ENCODE peak calls at places on chromosomes 6 and 20, in eight cellular contexts. One of them, this sample, is unnamed.

GRCh38 chr20:39670987-39671386 is 708.8 kb downstream of the DHX35 start:
- DNase-seq in effector memory CD4-positive, alpha-beta T cell: no peak
- DNase-seq in GM23248: no peak
- DNase-seq in pancreas: no peak
- DNase-seq in tibial artery: no peak
- DNase-seq in Peyer's patch: no peak
- DNase-seq in psoas muscle: no peak
- DNase-seq in brain microvascular endothelial cell: no peak
- DNase-seq in this sample: no peak

GRCh38 chr20:55213653-55214052 is 738.3 kb downstream of the DOK5 start:
- DNase-seq in effector memory CD4-positive, alpha-beta T cell: no peak
- DNase-seq in GM23248: no peak
- DNase-seq in pancreas: no peak
- DNase-seq in tibial artery: no peak
- DNase-seq in Peyer's patch: no peak
- DNase-seq in psoas muscle: no peak
- DNase-seq in brain microvascular endothelial cell: no peak
- DNase-seq in this sample: no peak

GRCh38 chr6:31163922-31164321 is 5.5 kb downstream of the TCF19 start:
- DNase-seq in effector memory CD4-positive, alpha-beta T cell: no peak
- DNase-seq in GM23248: no peak
- DNase-seq in pancreas: peak; percentile 68
- DNase-seq in tibial artery: no peak
- DNase-seq in Peyer's patch: no peak
- DNase-seq in psoas muscle: no peak
- DNase-seq in brain microvascular endothelial cell: no peak
- DNase-seq in this sample: no peak

GRCh38 chr20:49620364-49621240 is 52.7 kb upstream of the PTGIS start:
- DNase-seq in effector memory CD4-positive, alpha-beta T cell: no peak
- DNase-seq in GM23248: no peak
- DNase-seq in pancreas: no peak
- DNase-seq in tibial artery: peak; percentile 17
- DNase-seq in Peyer's patch: peak; percentile 55
- DNase-seq in psoas muscle: no peak
- DNase-seq in brain microvascular endothelial cell: no peak
- DNase-seq in this sample: no peak

GRCh38 chr6:47207261-47207660 is 102.4 kb downstream of the TNFRSF21 start:
- DNase-seq in effector memory CD4-positive, alpha-beta T cell: no peak
- DNase-seq in GM23248: no peak
- DNase-seq in pancreas: no peak
- DNase-seq in tibial artery: no peak
- DNase-seq in Peyer's patch: no peak
- DNase-seq in psoas muscle: no peak
- DNase-seq in brain microvascular endothelial cell: no peak
- DNase-seq in this sample: no peak

GRCh38 chr6:18216411-18216810 is 47.9 kb downstream of the DEK start:
- DNase-seq in effector memory CD4-positive, alpha-beta T cell: no peak
- DNase-seq in GM23248: peak; percentile 43
- DNase-seq in pancreas: no peak
- DNase-seq in tibial artery: no peak
- DNase-seq in Peyer's patch: no peak
- DNase-seq in psoas muscle: no peak
- DNase-seq in brain microvascular endothelial cell: peak; percentile 79
- DNase-seq in this sample: no peak

GRCh38 chr6:157276731-157277130 is 46.6 kb downstream of the TMEM242 start:
- DNase-seq in effector memory CD4-positive, alpha-beta T cell: no peak
- DNase-seq in GM23248: no peak
- DNase-seq in pancreas: no peak
- DNase-seq in tibial artery: no peak
- DNase-seq in Peyer's patch: no peak
- DNase-seq in psoas muscle: no peak
- DNase-seq in brain microvascular endothelial cell: no peak
- DNase-seq in this sample: no peak

GRCh38 chr20:44288252-44288651 is 22.8 kb downstream of the FITM2 start:
- DNase-seq in effector memory CD4-positive, alpha-beta T cell: no peak
- DNase-seq in GM23248: no peak
- DNase-seq in pancreas: no peak
- DNase-seq in tibial artery: no peak
- DNase-seq in Peyer's patch: no peak
- DNase-seq in psoas muscle: no peak
- DNase-seq in brain microvascular endothelial cell: no peak
- DNase-seq in this sample: no peak

GRCh38 chr20:59583428-59584277 is 20.7 kb upstream of the PHACTR3 start:
- DNase-seq in effector memory CD4-positive, alpha-beta T cell: no peak
- DNase-seq in GM23248: peak; percentile 65
- DNase-seq in pancreas: no peak
- DNase-seq in tibial artery: no peak
- DNase-seq in Peyer's patch: peak; percentile 55
- DNase-seq in psoas muscle: peak; percentile 53
- DNase-seq in brain microvascular endothelial cell: no peak
- DNase-seq in this sample: no peak

GRCh38 chr6:128421788-128422187 is 98.6 kb downstream of the PTPRK start:
- DNase-seq in effector memory CD4-positive, alpha-beta T cell: no peak
- DNase-seq in GM23248: no peak
- DNase-seq in pancreas: no peak
- DNase-seq in tibial artery: no peak
- DNase-seq in Peyer's patch: no peak
- DNase-seq in psoas muscle: no peak
- DNase-seq in brain microvascular endothelial cell: no peak
- DNase-seq in this sample: no peak

GRCh38 chr6:29510202-29510601 is 22.4 kb upstream of the MAS1L start:
- DNase-seq in effector memory CD4-positive, alpha-beta T cell: no peak
- DNase-seq in GM23248: no peak
- DNase-seq in pancreas: no peak
- DNase-seq in tibial artery: no peak
- DNase-seq in Peyer's patch: no peak
- DNase-seq in psoas muscle: no peak
- DNase-seq in brain microvascular endothelial cell: no peak
- DNase-seq in this sample: no peak

GRCh38 chr6:126167726-126168125 is 172.2 kb upstream of the CENPW start:
- DNase-seq in effector memory CD4-positive, alpha-beta T cell: no peak
- DNase-seq in GM23248: no peak
- DNase-seq in pancreas: no peak
- DNase-seq in tibial artery: no peak
- DNase-seq in Peyer's patch: no peak
- DNase-seq in psoas muscle: no peak
- DNase-seq in brain microvascular endothelial cell: no peak
- DNase-seq in this sample: no peak

GRCh38 chr6:91480397-91480796 is 893.5 kb upstream of the MAP3K7 start:
- DNase-seq in effector memory CD4-positive, alpha-beta T cell: no peak
- DNase-seq in GM23248: no peak
- DNase-seq in pancreas: no peak
- DNase-seq in tibial artery: no peak
- DNase-seq in Peyer's patch: no peak
- DNase-seq in psoas muscle: no peak
- DNase-seq in brain microvascular endothelial cell: no peak
- DNase-seq in this sample: no peak

GRCh38 chr6:79277109-79277508 is 42.6 kb upstream of the HMGN3 start:
- DNase-seq in effector memory CD4-positive, alpha-beta T cell: no peak
- DNase-seq in GM23248: peak; percentile 51
- DNase-seq in pancreas: no peak
- DNase-seq in tibial artery: no peak
- DNase-seq in Peyer's patch: no peak
- DNase-seq in psoas muscle: no peak
- DNase-seq in brain microvascular endothelial cell: no peak
- DNase-seq in this sample: no peak

GRCh38 chr6:47056832-47057231 is 14.7 kb upstream of the ADGRF1 start:
- DNase-seq in effector memory CD4-positive, alpha-beta T cell: no peak
- DNase-seq in GM23248: no peak
- DNase-seq in pancreas: no peak
- DNase-seq in tibial artery: no peak
- DNase-seq in Peyer's patch: no peak
- DNase-seq in psoas muscle: no peak
- DNase-seq in brain microvascular endothelial cell: no peak
- DNase-seq in this sample: no peak

GRCh38 chr6:25623874-25624273 is 28.1 kb upstream of the SCGN start:
- DNase-seq in effector memory CD4-positive, alpha-beta T cell: no peak
- DNase-seq in GM23248: no peak
- DNase-seq in pancreas: no peak
- DNase-seq in tibial artery: no peak
- DNase-seq in Peyer's patch: no peak
- DNase-seq in psoas muscle: no peak
- DNase-seq in brain microvascular endothelial cell: no peak
- DNase-seq in this sample: no peak

GRCh38 chr6:5155901-5156300 is 70.8 kb downstream of the PPP1R3G start:
- DNase-seq in effector memory CD4-positive, alpha-beta T cell: no peak
- DNase-seq in GM23248: no peak
- DNase-seq in pancreas: no peak
- DNase-seq in tibial artery: no peak
- DNase-seq in Peyer's patch: no peak
- DNase-seq in psoas muscle: no peak
- DNase-seq in brain microvascular endothelial cell: no peak
- DNase-seq in this sample: no peak

GRCh38 chr6:132202569-132202968 is 198.7 kb downstream of the MOXD1 start:
- DNase-seq in effector memory CD4-positive, alpha-beta T cell: no peak
- DNase-seq in GM23248: peak; percentile 88
- DNase-seq in pancreas: no peak
- DNase-seq in tibial artery: no peak
- DNase-seq in Peyer's patch: no peak
- DNase-seq in psoas muscle: no peak
- DNase-seq in brain microvascular endothelial cell: peak; percentile 83
- DNase-seq in this sample: peak; percentile 62

DNA sequence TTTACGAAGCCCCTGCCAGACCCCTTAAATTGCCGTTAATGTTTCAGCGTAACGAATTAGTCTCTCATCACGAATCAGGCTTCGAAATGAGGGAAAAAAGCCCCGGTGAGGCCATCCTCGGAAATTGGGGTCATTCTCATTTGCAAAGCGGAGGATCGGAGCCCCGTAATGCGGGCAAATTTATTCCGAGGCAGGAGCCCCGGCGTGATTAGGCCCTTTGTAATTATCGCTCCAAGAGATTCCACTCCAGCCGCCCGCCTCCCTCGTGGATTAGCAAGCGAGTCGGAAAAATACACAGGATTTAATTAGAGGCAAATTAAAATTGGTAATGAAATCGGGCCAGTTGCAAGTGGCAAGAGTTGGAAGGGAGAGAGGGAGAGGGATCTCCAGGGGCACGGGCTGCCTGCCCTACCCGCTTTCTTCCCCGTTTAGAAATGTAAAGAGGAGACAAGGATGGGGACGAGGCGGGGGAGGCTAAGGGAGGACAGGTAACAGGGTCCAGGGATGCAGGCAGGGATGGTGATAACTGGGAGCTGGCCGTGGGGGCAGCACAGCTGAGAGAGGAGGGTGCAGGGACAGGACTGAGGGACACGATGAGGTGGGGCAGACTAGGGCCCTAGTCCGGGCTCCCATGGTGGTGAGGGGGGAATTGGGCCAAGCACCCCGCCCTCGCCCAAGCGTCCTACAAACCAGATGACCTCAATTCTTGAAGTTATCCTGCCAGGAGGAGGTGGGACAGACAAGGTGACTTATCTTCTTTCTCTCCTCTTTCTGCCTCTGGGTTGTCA is 44.6 kb upstream of the MDFI start:
- DNase-seq in effector memory CD4-positive, alpha-beta T cell: no peak
- DNase-seq in GM23248: no peak
- DNase-seq in pancreas: no peak
- DNase-seq in tibial artery: no peak
- DNase-seq in Peyer's patch: no peak
- DNase-seq in psoas muscle: no peak
- DNase-seq in brain microvascular endothelial cell: no peak
- DNase-seq in this sample: no peak
- H3K36me3 ChIP-seq in effector memory CD4-positive, alpha-beta T cell: peaks cover 3% of the 10 kb centered on the region
- H3K36me3 ChIP-seq in GM23248: no peaks in the 10 kb centered on the region
- H3K36me3 ChIP-seq in pancreas: peaks cover 11% of the 10 kb centered on the region
- H3K36me3 ChIP-seq in tibial artery: peaks cover 92% of the 10 kb centered on the region
- H3K36me3 ChIP-seq in Peyer's patch: no peaks in the 10 kb centered on the region
- H3K36me3 ChIP-seq in psoas muscle: no peaks in the 10 kb centered on the region
- H3K36me3 ChIP-seq in brain microvascular endothelial cell: peaks cover 21% of the 10 kb centered on the region
- H3K36me3 ChIP-seq in this sample: peaks cover 67% of the 10 kb centered on the region

GRCh38 chr6:52548353-52548713 is 28.5 kb downstream of the TRAM2 start:
- DNase-seq in effector memory CD4-positive, alpha-beta T cell: no peak
- DNase-seq in GM23248: peak; percentile 56
- DNase-seq in pancreas: no peak
- DNase-seq in tibial artery: no peak
- DNase-seq in Peyer's patch: no peak
- DNase-seq in psoas muscle: no peak
- DNase-seq in brain microvascular endothelial cell: no peak
- DNase-seq in this sample: no peak
- H3K27ac ChIP-seq in effector memory CD4-positive, alpha-beta T cell: no peak overlapping the region
- H3K27ac ChIP-seq in GM23248: peak overlapping the region; percentile 87
- H3K27ac ChIP-seq in pancreas: no peak overlapping the region
- H3K27ac ChIP-seq in tibial artery: peak overlapping the region; percentile 74
- H3K27ac ChIP-seq in Peyer's patch: no peak overlapping the region
- H3K27ac ChIP-seq in psoas muscle: no peak overlapping the region
- H3K27ac ChIP-seq in brain microvascular endothelial cell: peak overlapping the region; percentile 84
- H3K27ac ChIP-seq in this sample: peak overlapping the region; percentile 11

DNA sequence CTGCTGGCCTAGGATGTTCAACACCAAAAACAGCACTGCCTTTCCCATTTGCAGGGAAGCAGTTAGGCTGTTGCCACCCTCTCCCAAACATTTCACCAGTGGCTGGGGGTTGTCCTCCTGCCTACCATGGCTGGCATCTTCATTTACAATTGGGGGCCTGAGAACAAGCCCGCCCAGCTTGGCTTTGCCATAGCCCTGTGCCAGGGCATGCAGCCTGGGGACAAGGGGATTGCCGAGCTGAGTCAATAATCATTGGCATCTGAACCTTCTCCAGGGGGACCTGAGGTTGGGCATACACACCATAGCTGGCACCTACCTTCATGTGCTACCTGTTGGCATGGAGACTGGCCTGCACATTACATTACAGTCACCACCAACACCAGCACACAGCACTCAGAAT is 345.1 kb downstream of the KHDRBS2 start:
- DNase-seq in effector memory CD4-positive, alpha-beta T cell: no peak
- DNase-seq in GM23248: no peak
- DNase-seq in pancreas: no peak
- DNase-seq in tibial artery: no peak
- DNase-seq in Peyer's patch: no peak
- DNase-seq in psoas muscle: no peak
- DNase-seq in brain microvascular endothelial cell: no peak
- DNase-seq in this sample: no peak
- H3K36me3 ChIP-seq in effector memory CD4-positive, alpha-beta T cell: no peaks in the 10 kb centered on the region
- H3K36me3 ChIP-seq in GM23248: no peaks in the 10 kb centered on the region
- H3K36me3 ChIP-seq in pancreas: no peaks in the 10 kb centered on the region
- H3K36me3 ChIP-seq in tibial artery: no peaks in the 10 kb centered on the region
- H3K36me3 ChIP-seq in Peyer's patch: no peaks in the 10 kb centered on the region
- H3K36me3 ChIP-seq in psoas muscle: no peaks in the 10 kb centered on the region
- H3K36me3 ChIP-seq in brain microvascular endothelial cell: no peaks in the 10 kb centered on the region
- H3K36me3 ChIP-seq in this sample: no peaks in the 10 kb centered on the region

DNA sequence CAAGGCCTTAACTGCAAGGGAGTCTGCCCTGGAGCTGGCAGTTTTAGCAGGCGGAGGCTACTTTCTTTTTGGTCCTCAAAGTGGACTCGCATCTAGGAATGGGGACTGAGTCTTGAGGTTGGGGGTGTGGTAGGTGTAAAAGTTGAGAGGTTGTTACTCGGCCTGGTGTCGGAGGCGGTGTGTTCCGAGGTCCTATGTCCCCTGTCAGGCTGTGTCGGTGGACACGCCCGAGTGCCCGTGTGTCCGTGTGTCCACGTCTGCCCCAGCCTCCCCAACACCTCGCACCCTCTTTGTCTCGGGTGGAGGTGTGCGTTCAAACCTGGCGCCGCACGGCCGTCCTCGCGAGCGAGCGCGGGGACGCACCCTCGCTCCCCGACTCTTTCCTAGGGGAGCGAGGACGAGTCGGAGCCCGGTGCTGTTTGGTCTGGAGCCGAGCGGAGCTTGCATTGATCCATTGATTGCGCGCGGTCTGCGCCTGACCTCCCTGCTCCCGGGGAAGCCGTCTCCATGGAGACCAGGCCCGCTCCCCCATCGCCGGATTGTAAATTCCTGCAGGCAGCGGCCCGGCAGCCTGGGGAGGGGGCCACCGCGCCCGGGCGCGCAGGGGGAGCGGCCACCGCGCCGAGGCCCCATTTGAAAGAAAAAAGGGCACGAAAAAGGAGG is 464 bp upstream of the SCUBE3 start:
- DNase-seq in effector memory CD4-positive, alpha-beta T cell: no peak
- DNase-seq in GM23248: peak; percentile 23
- DNase-seq in pancreas: no peak
- DNase-seq in tibial artery: no peak
- DNase-seq in Peyer's patch: no peak
- DNase-seq in psoas muscle: no peak
- DNase-seq in brain microvascular endothelial cell: no peak
- DNase-seq in this sample: no peak
- H3K27ac ChIP-seq in effector memory CD4-positive, alpha-beta T cell: no peak overlapping the region
- H3K27ac ChIP-seq in GM23248: no peak overlapping the region
- H3K27ac ChIP-seq in pancreas: no peak overlapping the region
- H3K27ac ChIP-seq in tibial artery: peak overlapping the region; percentile 88
- H3K27ac ChIP-seq in Peyer's patch: no peak overlapping the region
- H3K27ac ChIP-seq in psoas muscle: no peak overlapping the region
- H3K27ac ChIP-seq in brain microvascular endothelial cell: no peak overlapping the region
- H3K27ac ChIP-seq in this sample: no peak overlapping the region

This sample was measured in SJSA1.